ENCODE peak calls at places on chromosomes 13 and 19, in nine cellular contexts. J is uterus; G is fibroblast of the aortic adventitia; M is spleen; E is neural progenitor cell; D is fibroblast of lung; P is right cardiac atrium; F is CD8-positive, alpha-beta memory T cell; H is cardiac fibroblast. O is an unnamed sample.

GRCh38 chr19:6925801-6926751 is 38.7 kb downstream of the ADGRE1 start:
- DNase-seq in J (no peak), G (no peak), M (no peak), E (no peak), D (no peak), P (no peak), F (no peak), H (peak), O (no peak)

GRCh38 chr19:51980116-51980736 is 6.4 kb downstream of the ZNF350 start:
- DNase-seq in J (no peak), G (no peak), M (no peak), E (no peak), D (no peak), P (no peak), F (no peak), H (peak), O (no peak)

GRCh38 chr19:35935911-35936737 is at the start of gene LRFN3:
- DNase-seq in J (peak), G (peak), M (peak), E (peak), D (peak), P (peak), F (peak), H (peak), O (peak)

GRCh38 chr13:52428295-52428694 is 22.1 kb downstream of the VPS36 start:
- DNase-seq in J (no peak), G (peak), M (no peak), E (no peak), D (no peak), P (no peak), F (no peak), H (peak), O (no peak)

GRCh38 chr13:49303533-49304252 is 56.0 kb downstream of the CDADC1 start:
- DNase-seq in J (no peak), G (no peak), M (peak), E (no peak), D (no peak), P (peak), F (no peak), H (no peak), O (no peak)

GRCh38 chr19:33731886-33732285 is 64.8 kb upstream of the KCTD15 start:
- DNase-seq in J (no peak), G (no peak), M (peak), E (no peak), D (no peak), P (no peak), F (no peak), H (no peak), O (no peak)

GRCh38 chr13:31588923-31589322 is 150.4 kb upstream of the RXFP2 start:
- DNase-seq in J (no peak), G (no peak), M (no peak), E (no peak), D (no peak), P (no peak), F (no peak), H (no peak), O (no peak)

GRCh38 chr13:76925115-76925514 is 23.2 kb upstream of the ACOD1 start:
- DNase-seq in J (no peak), G (no peak), M (no peak), E (no peak), D (no peak), P (no peak), F (no peak), H (no peak), O (no peak)

GRCh38 chr13:42534785-42535184 is 39.2 kb upstream of the TNFSF11 start:
- DNase-seq in J (no peak), G (no peak), M (no peak), E (no peak), D (no peak), P (no peak), F (no peak), H (no peak), O (no peak)

GRCh38 chr19:6233051-6233826 is 46.5 kb downstream of the MLLT1 start:
- DNase-seq in J (peak), G (peak), M (peak), E (no peak), D (peak), P (peak), F (no peak), H (peak), O (no peak)

GRCh38 chr19:6374711-6375410 is 872 bp downstream of the PSPN start:
- DNase-seq in J (no peak), G (no peak), M (no peak), E (no peak), D (no peak), P (peak), F (no peak), H (no peak), O (no peak)

GRCh38 chr19:55500368-55500952 is 12.2 kb downstream of the SSC5D start:
- DNase-seq in J (no peak), G (no peak), M (no peak), E (no peak), D (no peak), P (peak), F (no peak), H (no peak), O (no peak)

GRCh38 chr13:30240608-30241007 is 66.7 kb downstream of the KATNAL1 start:
- DNase-seq in J (no peak), G (no peak), M (no peak), E (no peak), D (no peak), P (no peak), F (no peak), H (no peak), O (no peak)

GRCh38 chr19:38707512-38708114 is 36.7 kb downstream of the CAPN12 start:
- DNase-seq in J (peak), G (no peak), M (peak), E (no peak), D (no peak), P (peak), F (no peak), H (peak), O (no peak)

GRCh38 chr13:75368167-75368566 is 113.8 kb downstream of the TBC1D4 start:
- DNase-seq in J (peak), G (peak), M (no peak), E (no peak), D (peak), P (peak), F (no peak), H (peak), O (no peak)

GRCh38 chr19:38693380-38694223 is 46.2 kb downstream of the ACTN4 start:
- DNase-seq in J (no peak), G (peak), M (peak), E (peak), D (peak), P (peak), F (peak), H (peak), O (peak)

GRCh38 chr13:69423844-69424243 is 683.8 kb upstream of the ATXN8OS start:
- DNase-seq in J (no peak), G (no peak), M (no peak), E (peak), D (no peak), P (no peak), F (no peak), H (no peak), O (no peak)

GRCh38 chr13:38582133-38582532 is 104.7 kb upstream of the FREM2 start:
- DNase-seq in J (no peak), G (peak), M (no peak), E (peak), D (peak), P (no peak), F (no peak), H (peak), O (no peak)

GRCh38 chr19:12913011-12913561 is 6.0 kb downstream of the SYCE2 start:
- DNase-seq in J (peak), G (peak), M (no peak), E (peak), D (peak), P (peak), F (no peak), H (peak), O (no peak)

GRCh38 chr19:5048091-5048726 is 79.3 kb downstream of the KDM4B start:
- DNase-seq in J (peak), G (peak), M (peak), E (peak), D (peak), P (peak), F (peak), H (peak), O (peak)

GRCh38 chr13:94110011-94110410 is 369.5 kb downstream of the DCT start:
- DNase-seq in J (no peak), G (no peak), M (no peak), E (no peak), D (no peak), P (no peak), F (no peak), H (no peak), O (no peak)

GRCh38 chr13:32314271-32314967 is 744 bp downstream of the ZAR1L start:
- DNase-seq in J (peak), G (no peak), M (peak), E (no peak), D (no peak), P (peak), F (no peak), H (no peak), O (no peak)

GRCh38 chr13:31209172-31209818 is 9.5 kb downstream of the B3GLCT start:
- DNase-seq in J (peak), G (peak), M (no peak), E (peak), D (peak), P (peak), F (peak), H (peak), O (no peak)

GRCh38 chr19:7381073-7381390 is 32.3 kb downstream of the ARHGEF18 start:
- DNase-seq in J (no peak), G (no peak), M (no peak), E (no peak), D (no peak), P (no peak), F (no peak), H (no peak), O (no peak)

GRCh38 chr13:75787249-75787940 is 151.3 kb downstream of the LMO7 start:
- DNase-seq in J (no peak), G (peak), M (no peak), E (no peak), D (no peak), P (no peak), F (no peak), H (peak), O (no peak)

GRCh38 chr13:52726258-52726657 is 13.4 kb downstream of the CNMD start:
- DNase-seq in J (no peak), G (no peak), M (no peak), E (no peak), D (no peak), P (no peak), F (no peak), H (no peak), O (no peak)

GRCh38 chr19:47253970-47254369 is 2.4 kb upstream of the CCDC9 start:
- DNase-seq in J (no peak), G (no peak), M (no peak), E (no peak), D (no peak), P (no peak), F (no peak), H (no peak), O (no peak)

GRCh38 chr13:78978381-78978998 is 319.5 kb upstream of the OBI1 start:
- DNase-seq in J (peak), G (peak), M (no peak), E (peak), D (peak), P (no peak), F (peak), H (peak), O (no peak)

GRCh38 chr13:100789968-100790367 is 115.4 kb upstream of the TMTC4 start:
- DNase-seq in J (no peak), G (peak), M (no peak), E (no peak), D (no peak), P (no peak), F (no peak), H (peak), O (no peak)

GRCh38 chr13:102197193-102197592 is 204.7 kb downstream of the FGF14 start:
- DNase-seq in J (no peak), G (peak), M (no peak), E (peak), D (peak), P (no peak), F (no peak), H (peak), O (no peak)

GRCh38 chr19:55376381-55376933 is at the start of gene TMEM190:
- DNase-seq in J (no peak), G (no peak), M (no peak), E (peak), D (no peak), P (peak), F (no peak), H (no peak), O (no peak)

GRCh38 chr13:67134322-67135129 is 95.6 kb downstream of the PCDH9 start:
- DNase-seq in J (no peak), G (peak), M (no peak), E (no peak), D (peak), P (no peak), F (no peak), H (peak), O (no peak)

GRCh38 chr19:37077615-37077928 is 661 bp upstream of the ZNF420 start:
- DNase-seq in J (no peak), G (no peak), M (no peak), E (no peak), D (peak), P (no peak), F (no peak), H (no peak), O (no peak)

DNA sequence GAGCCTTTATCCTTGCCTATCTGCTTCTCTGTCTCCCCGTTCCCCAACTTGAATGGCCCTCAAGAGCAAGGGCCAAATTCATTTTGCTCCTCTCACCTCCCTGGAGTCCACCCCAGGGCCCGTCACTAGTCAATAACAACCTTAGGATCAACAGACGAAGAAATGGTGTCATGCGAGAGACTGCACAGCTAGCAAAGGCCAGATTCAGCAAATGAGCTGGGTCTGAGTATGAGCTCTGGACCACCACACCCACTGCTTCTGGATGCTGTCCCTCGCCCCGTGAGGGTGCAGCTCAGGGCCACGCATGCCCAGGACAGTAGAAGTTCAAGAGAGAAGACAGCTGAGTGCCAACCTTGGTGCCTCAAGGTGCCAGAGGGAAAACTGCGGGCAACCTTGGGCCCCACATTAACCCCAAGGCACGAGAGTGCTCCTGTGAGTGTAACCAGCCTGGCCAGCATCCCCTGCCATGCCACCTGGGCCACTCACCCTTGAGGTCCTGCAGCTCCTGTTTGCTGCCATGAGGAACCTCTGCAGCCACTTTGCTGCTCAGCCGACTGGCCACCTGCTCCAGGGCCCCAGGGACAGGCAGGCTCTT is 11.8 kb upstream of the AKAP8L start:
- DNase-seq in J (no peak), G (no peak), M (no peak), E (no peak), D (no peak), P (peak), F (no peak), H (no peak), O (no peak)
- H3K4me3 ChIP-seq in J (no peak), G (peak), M (peak), E (no peak), D (no peak), P (no peak), F (no peak), H (no peak), O (no peak)

GRCh38 chr19:53161123-53161522 is 2.3 kb upstream of the ZNF347 start:
- DNase-seq in J (no peak), G (no peak), M (no peak), E (no peak), D (no peak), P (no peak), F (no peak), H (no peak), O (no peak)

GRCh38 chr19:53160350-53160749 is 1.5 kb upstream of the ZNF347 start:
- DNase-seq in J (no peak), G (no peak), M (no peak), E (no peak), D (no peak), P (no peak), F (no peak), H (no peak), O (no peak)

DNA sequence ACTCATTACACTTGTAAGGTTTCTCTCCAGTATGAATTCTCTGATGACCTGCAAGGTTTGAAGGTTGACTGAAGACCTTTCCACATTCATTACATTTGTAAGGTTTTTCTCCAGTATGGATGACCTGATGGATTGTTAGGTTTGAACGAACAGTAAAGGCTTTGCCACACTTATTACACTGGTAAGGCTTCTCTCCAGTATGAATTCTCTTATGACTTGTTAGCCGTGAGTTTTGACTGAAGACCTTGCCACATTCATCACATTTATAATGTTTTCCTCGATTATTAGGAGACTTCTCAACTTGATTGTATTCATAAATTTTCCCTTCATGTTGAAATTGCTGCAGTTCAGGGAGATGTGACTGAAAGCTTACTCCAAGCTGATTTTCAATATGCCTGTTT is 6.8 kb upstream of the ZNF347 start:
- DNase-seq in J (no peak), G (no peak), M (no peak), E (no peak), D (no peak), P (no peak), F (no peak), H (no peak), O (no peak)
- H3K4me3 ChIP-seq in J (no peak), G (no peak), M (no peak), E (no peak), D (no peak), P (no peak), F (no peak), H (no peak), O (no peak)

GRCh38 chr13:21825186-21825585 is 154.3 kb downstream of the FGF9 start:
- DNase-seq in J (no peak), G (no peak), M (no peak), E (no peak), D (peak), P (no peak), F (no peak), H (no peak), O (no peak)

GRCh38 chr13:21823949-21824348 is 153.1 kb downstream of the FGF9 start:
- DNase-seq in J (no peak), G (no peak), M (no peak), E (no peak), D (no peak), P (no peak), F (no peak), H (no peak), O (no peak)

GRCh38 chr13:21823416-21823815 is 152.5 kb downstream of the FGF9 start:
- DNase-seq in J (no peak), G (no peak), M (no peak), E (no peak), D (no peak), P (peak), F (no peak), H (no peak), O (no peak)

GRCh38 chr13:21825801-21826200 is 154.9 kb downstream of the FGF9 start:
- DNase-seq in J (no peak), G (no peak), M (no peak), E (no peak), D (no peak), P (no peak), F (no peak), H (no peak), O (no peak)

DNA sequence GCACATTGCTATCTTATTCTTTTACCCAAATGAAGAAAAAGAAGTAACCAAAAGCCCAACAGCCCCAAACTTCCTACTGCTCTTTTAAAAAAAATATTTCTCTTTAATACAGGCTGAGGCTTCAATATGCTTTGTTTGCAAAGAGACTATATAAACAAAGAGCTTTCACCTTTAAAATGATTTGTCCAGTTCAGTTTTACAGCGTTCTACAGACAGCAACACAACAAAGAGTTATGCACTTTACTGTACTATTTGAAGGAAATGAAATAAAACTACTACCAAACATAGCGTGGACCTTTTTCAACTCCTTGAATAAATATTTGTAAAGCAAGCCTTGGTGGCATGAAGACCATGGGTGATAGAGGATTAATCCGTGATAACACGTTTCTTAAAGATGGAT is 151.2 kb downstream of the FGF9 start:
- DNase-seq in J (no peak), G (no peak), M (no peak), E (no peak), D (no peak), P (no peak), F (no peak), H (no peak), O (no peak)
- H3K4me3 ChIP-seq in J (no peak), G (no peak), M (no peak), E (no peak), D (no peak), P (no peak), F (no peak), H (no peak), O (no peak)

GRCh38 chr19:40443930-40444180 is 280 bp downstream of the SERTAD3 start:
- DNase-seq in J (no peak), G (peak), M (no peak), E (no peak), D (no peak), P (no peak), F (no peak), H (peak), O (no peak)

GRCh38 chr19:40441719-40442253 is 2.3 kb downstream of the SERTAD3 start:
- DNase-seq in J (no peak), G (no peak), M (peak), E (no peak), D (no peak), P (peak), F (no peak), H (no peak), O (no peak)

GRCh38 chr19:40442328-40443130 is 1.6 kb downstream of the SERTAD3 start:
- DNase-seq in J (no peak), G (no peak), M (no peak), E (no peak), D (no peak), P (no peak), F (no peak), H (no peak), O (no peak)

GRCh38 chr19:40444181-40445005 is at the start of gene SERTAD3:
- DNase-seq in J (peak), G (peak), M (peak), E (peak), D (peak), P (peak), F (peak), H (peak), O (peak)

DNA sequence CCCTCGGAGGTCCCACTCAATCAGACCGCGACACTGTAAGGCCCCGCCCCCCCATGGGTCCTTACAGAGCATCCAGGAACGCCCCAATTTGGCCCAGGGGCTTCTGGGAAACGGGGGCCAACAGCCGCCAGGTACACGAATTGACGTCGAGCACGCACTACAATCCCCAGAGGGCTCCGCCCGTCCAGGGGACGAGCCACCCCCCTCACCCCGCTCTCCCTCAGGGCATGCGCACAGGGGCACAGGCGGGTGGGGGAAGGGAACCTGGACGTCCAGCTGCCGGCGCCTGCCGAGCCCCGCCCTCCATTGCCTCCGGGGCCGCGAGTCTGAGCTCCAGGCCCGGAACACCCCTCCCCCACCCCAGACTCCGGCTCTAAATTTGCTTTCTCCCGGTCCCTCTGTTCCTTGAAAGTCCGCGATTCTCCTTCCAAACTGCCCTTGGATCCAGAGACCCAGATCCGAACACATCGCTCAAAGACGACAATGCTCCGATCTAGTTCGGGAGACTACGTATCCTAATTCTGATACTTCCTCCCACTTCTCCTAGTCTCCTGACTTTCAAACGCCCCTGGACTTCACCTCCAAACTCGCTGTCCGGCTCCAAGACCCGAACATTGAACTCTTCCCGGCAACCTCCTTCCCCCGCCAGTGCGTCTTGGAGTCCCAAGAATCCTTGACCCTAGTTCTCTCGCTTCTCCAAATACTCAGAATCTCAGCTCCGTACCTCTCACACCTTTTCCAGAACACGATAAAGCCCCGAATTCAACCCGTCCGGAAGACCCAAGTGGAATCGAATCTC is 805 bp downstream of the SERTAD3 start:
- DNase-seq in J (peak), G (peak), M (peak), E (peak), D (peak), P (peak), F (peak), H (peak), O (peak)
- H3K4me3 ChIP-seq in J (peak), G (peak), M (peak), E (peak), D (peak), P (peak), F (peak), H (peak), O (peak)

O was measured in CD8-positive, alpha-beta T cell.